ENCODE peak calls at places on chromosomes 11 and 22, in five cellular contexts. T is dorsolateral prefrontal cortex, W is fibroblast of the aortic adventitia, E is GM12864, B is fibroblast of mammary gland. G is an unnamed sample.

GRCh38 chr11:30281476-30282288 is 41.2 kb upstream of the ARL14EP start:
- DNase-seq in B (no peak), T (no peak), W (no peak), E (no peak), G (no peak)

GRCh38 chr11:73415854-73416615 is 39.8 kb downstream of the RELT start:
- DNase-seq in W (peak), E (no peak), T (no peak), B (peak), G (no peak)

GRCh38 chr22:38352436-38352835 is 35.2 kb upstream of the CSNK1E start:
- DNase-seq in B (no peak), E (no peak), T (peak), W (no peak), G (no peak)

GRCh38 chr11:44400431-44400830 is 90.5 kb upstream of the ALX4 start:
- DNase-seq in T (no peak), B (no peak), E (no peak), W (no peak), G (no peak)

GRCh38 chr11:72813740-72814138 is 472 bp upstream of the ATG16L2 start:
- DNase-seq in B (peak), W (no peak), T (peak), E (no peak), G (no peak)

GRCh38 chr22:40196628-40197027 is 18.9 kb downstream of the TNRC6B start:
- DNase-seq in B (peak), W (peak), T (no peak), E (no peak), G (no peak)

GRCh38 chr11:83070878-83071640 is 638 bp downstream of the RAB30 start:
- DNase-seq in T (peak), W (peak), E (no peak), B (peak), G (no peak)

GRCh38 chr22:22513619-22514018 is 5.1 kb upstream of the ZNF280B start:
- DNase-seq in E (no peak), W (no peak), T (no peak), B (no peak), G (no peak)

GRCh38 chr11:75350743-75351540 is 519 bp downstream of the ARRB1 start:
- DNase-seq in W (peak), T (peak), B (peak), E (no peak), G (no peak)

GRCh38 chr11:111441443-111441842 is 62.4 kb upstream of the POU2AF1 start:
- DNase-seq in E (no peak), B (peak), W (no peak), T (no peak), G (no peak)

GRCh38 chr11:8266246-8267241 is 2.9 kb upstream of the LMO1 start:
- DNase-seq in B (no peak), E (no peak), T (peak), W (no peak), G (no peak)

GRCh38 chr11:68266121-68266891 is 5.5 kb downstream of the C11orf24 start:
- DNase-seq in T (no peak), E (peak), B (no peak), W (no peak), G (no peak)

GRCh38 chr22:47811971-47812370 is 1049.5 kb downstream of the TBC1D22A start:
- DNase-seq in B (no peak), W (no peak), E (no peak), T (no peak), G (no peak)

GRCh38 chr22:45905326-45905923 is 71.5 kb downstream of the WNT7B start:
- DNase-seq in W (no peak), B (no peak), E (no peak), T (no peak), G (no peak)

GRCh38 chr22:50282361-50283144 is 12.4 kb upstream of the MAPK11 start:
- DNase-seq in T (no peak), E (no peak), B (peak), W (peak), G (no peak)

GRCh38 chr22:24996420-24996952 is 44.0 kb downstream of the KIAA1671 start:
- DNase-seq in T (no peak), E (no peak), W (peak), B (peak), G (no peak)

GRCh38 chr11:66910016-66910415 is 48.2 kb downstream of the PC start:
- DNase-seq in T (no peak), E (no peak), B (no peak), W (no peak), G (no peak)

GRCh38 chr11:113272927-113273615 is 41.3 kb upstream of the TTC12 start:
- DNase-seq in E (no peak), T (no peak), W (no peak), B (no peak), G (no peak)

GRCh38 chr11:113275602-113276001 is 38.8 kb upstream of the TTC12 start:
- DNase-seq in W (no peak), E (no peak), T (no peak), B (no peak), G (no peak)

GRCh38 chr11:113272281-113272680 is 42.1 kb upstream of the TTC12 start:
- DNase-seq in W (no peak), B (no peak), T (no peak), E (no peak), G (no peak)

GRCh38 chr11:113273720-113274119 is 40.7 kb upstream of the TTC12 start:
- DNase-seq in E (no peak), B (no peak), W (no peak), T (no peak), G (no peak)

DNA sequence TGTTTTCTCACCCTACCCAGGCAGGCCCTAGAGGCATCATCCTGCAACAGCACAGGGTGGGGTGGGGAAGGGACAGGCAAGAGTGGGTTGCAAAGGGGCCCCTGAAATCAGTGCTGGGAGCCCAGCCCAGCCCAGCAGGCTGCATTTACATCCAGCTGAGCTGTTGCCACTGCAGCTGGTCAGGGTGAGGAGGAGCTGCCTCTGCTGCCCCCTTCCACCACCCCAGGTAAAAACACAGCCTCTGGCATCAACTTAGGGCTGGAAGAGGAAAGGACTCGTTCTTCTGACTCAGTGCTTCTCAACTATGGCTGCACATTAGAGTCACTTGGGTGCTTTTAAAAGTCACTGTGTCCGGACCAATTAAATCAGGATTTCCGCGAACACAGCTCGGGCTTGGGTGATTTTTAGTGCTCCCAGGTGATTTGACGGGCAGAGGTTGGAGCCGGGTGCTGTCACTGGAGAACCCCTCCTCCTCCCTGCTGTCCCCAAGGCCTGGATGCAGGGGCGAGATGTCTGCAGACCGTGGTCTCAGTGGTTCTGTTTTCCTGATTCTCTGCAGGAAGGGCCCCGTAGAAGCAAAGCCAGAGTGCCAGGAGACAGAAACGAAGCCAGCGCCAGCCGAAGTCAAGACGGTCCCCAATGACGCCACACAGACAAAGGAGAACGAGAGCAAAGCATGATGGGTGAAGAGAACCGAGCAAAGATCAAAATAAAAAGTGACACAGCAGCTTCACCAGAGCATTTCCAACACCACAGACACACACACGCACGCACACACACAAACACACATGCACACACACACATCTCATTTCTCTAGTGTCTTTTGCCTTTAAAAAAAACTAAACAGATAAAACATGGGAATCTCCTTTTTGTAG is 39.4 kb upstream of the TTC12 start:
- DNase-seq in B (no peak), T (no peak), E (no peak), W (no peak), G (no peak)
- TF ChIP-seq CTCF in B (no peak), T (peak), E (peak), W (no peak), G (peak)

GRCh38 chr11:4202749-4203148 is 108.2 kb downstream of the RRM1 start:
- DNase-seq in T (no peak), W (no peak), E (no peak), B (no peak), G (no peak)

GRCh38 chr11:4203603-4204360 is 109.2 kb downstream of the RRM1 start:
- DNase-seq in B (no peak), W (no peak), T (no peak), E (no peak), G (no peak)
- TF ChIP-seq CTCF in B (no peak), W (peak), T (no peak), E (no peak), G (no peak)

GRCh38 chr11:1925373-1926155 is 6.1 kb downstream of the TNNT3 start:
- DNase-seq in B (no peak), T (no peak), E (no peak), W (no peak), G (no peak)
- TF ChIP-seq CTCF in B (no peak), T (no peak), E (no peak), W (no peak), G (no peak)

DNA sequence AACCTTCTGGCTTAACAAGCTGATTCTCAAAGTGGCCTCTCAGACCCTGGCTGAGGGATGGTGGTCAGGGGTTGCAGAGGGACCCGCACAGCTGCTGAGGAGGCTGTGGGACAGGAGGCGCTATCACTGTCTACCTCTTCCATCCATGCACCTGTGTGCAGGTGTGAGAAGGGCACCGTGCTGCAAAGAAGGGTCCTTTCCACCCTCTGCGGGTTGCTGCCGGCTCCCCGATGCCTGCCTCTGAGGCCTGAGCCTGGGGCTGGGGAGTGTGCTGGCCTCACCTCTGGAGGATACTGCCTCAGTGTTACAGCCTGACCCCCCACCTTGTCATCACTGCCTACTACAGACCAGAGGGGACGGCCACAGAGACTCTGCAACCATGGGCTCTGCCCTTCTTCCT is 66.1 kb upstream of the B3GAT1 start:
- DNase-seq in T (no peak), W (no peak), E (no peak), B (no peak), G (no peak)
- TF ChIP-seq CTCF in T (no peak), W (no peak), E (no peak), B (no peak), G (no peak)

GRCh38 chr11:63672934-63673539 is 1.9 kb upstream of the ATL3 start:
- DNase-seq in B (peak), E (no peak), W (peak), T (no peak), G (no peak)

GRCh38 chr11:63671322-63672155 is at the start of gene ATL3:
- DNase-seq in B (peak), T (peak), E (peak), W (peak), G (peak)

GRCh38 chr11:63672156-63672463 is 934 bp upstream of the ATL3 start:
- DNase-seq in B (no peak), E (no peak), W (no peak), T (no peak), G (no peak)

GRCh38 chr11:63670077-63670737 is 969 bp downstream of the ATL3 start:
- DNase-seq in B (peak), W (peak), T (no peak), E (no peak), G (no peak)

DNA sequence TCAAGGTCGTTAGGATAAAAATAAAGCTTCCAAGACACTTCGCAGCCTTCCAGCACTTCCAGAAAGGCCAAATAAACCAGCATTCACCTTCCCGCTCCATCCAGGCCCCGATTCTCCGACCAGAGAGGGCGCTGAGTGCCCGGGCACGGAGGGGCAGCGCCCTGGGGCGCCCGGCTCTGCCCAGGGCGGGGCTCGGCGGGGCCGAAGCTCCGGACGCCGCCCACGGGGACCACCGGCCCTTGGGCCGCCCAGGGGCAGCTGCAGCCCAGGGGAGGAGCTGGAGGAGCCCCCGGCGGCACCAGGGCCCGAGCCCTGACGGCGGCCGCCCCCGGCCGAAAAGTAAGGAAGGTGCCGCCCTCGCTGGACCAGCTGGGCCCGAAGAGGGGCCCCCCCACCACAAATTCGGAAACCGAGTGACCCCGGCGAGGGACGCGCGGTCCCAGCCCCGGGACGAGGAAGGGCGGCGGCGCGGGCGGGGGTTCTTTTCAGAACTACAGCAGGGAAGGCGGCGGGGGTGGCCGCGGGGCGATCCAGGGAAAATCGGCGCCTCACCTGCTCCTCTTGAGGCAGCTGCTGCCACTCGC is 346 bp downstream of the ATL3 start:
- DNase-seq in T (peak), W (no peak), E (no peak), B (no peak), G (no peak)
- TF ChIP-seq CTCF in T (peak), W (peak), E (peak), B (peak), G (peak)

GRCh38 chr22:18984564-18984963 is 48.5 kb upstream of the PRODH start:
- DNase-seq in W (no peak), E (no peak), T (no peak), B (no peak), G (no peak)

GRCh38 chr22:18988958-18989357 is 52.9 kb upstream of the PRODH start:
- DNase-seq in W (no peak), T (no peak), E (no peak), B (no peak), G (no peak)

GRCh38 chr22:18985761-18986160 is 49.7 kb upstream of the PRODH start:
- DNase-seq in B (no peak), T (no peak), W (no peak), E (no peak), G (no peak)

GRCh38 chr22:18990355-18991137 is 54.5 kb upstream of the PRODH start:
- DNase-seq in B (no peak), E (no peak), T (no peak), W (no peak), G (no peak)

GRCh38 chr22:18987765-18988164 is 51.7 kb upstream of the PRODH start:
- DNase-seq in E (no peak), B (peak), W (no peak), T (no peak), G (no peak)
- TF ChIP-seq CTCF in E (peak), B (peak), W (peak), T (peak), G (peak)

GRCh38 chr11:32173435-32173834 is 82.6 kb downstream of the RCN1 start:
- DNase-seq in E (no peak), W (peak), B (peak), T (peak), G (peak)
- TF ChIP-seq CTCF in E (peak), W (peak), B (peak), T (peak), G (peak)

DNA sequence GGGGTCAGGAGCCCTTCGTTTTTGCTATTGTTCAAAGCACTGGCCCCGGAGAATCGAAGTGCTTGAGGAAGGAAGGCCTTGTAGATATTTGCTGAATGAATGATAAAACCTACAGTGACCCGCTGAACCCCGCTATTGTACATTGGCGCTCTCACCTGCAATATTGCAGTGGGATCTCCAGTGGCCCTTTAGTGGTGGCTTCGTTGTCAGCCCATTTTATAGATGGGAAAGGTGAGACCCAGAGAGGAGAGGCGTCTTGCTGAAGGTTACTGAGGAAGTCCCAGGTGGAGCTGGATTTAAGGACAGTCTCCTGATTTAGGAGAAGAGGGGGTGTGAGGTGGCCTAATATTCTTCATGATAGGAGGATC is 1.2 kb downstream of the CDC42EP2 start:
- DNase-seq in B (no peak), T (no peak), W (no peak), E (no peak), G (no peak)
- TF ChIP-seq CTCF in B (no peak), T (peak), W (no peak), E (no peak), G (no peak)

G was measured in AG09319.